ENCODE peak calls at places on chromosomes 5 and 9, in nine cellular contexts. L is astrocyte, I is MM.1S, Z is mammary epithelial cell, C is SK-N-SH, G is HCT116, B is fibroblast of lung, U is H9, R is hepatocyte. E is an unnamed sample.

GRCh38 chr5:127306647-127307046 is 16.1 kb downstream of the MEGF10 start:
- DNase-seq in C (no peak), G (no peak), I (no peak), L (peak; percentile 38), B (peak; percentile 55), R (no peak), Z (no peak), U (no peak), E (no peak)

GRCh38 chr9:109812818-109813281 is 32.9 kb downstream of the PALM2AKAP2 start:
- DNase-seq in Z (no peak), L (no peak), C (no peak), B (no peak), I (no peak), R (no peak), G (no peak), U (no peak), E (no peak)

GRCh38 chr5:127562252-127562651 is 44.8 kb downstream of the PRRC1 start:
- DNase-seq in I (no peak), U (peak; percentile 49), B (peak; percentile 12), R (peak; percentile 30), Z (no peak), G (no peak), L (no peak), C (peak; percentile 25), E (no peak)

GRCh38 chr5:116883875-116884274 is 309.3 kb upstream of the SEMA6A start:
- DNase-seq in G (no peak), Z (no peak), R (no peak), U (no peak), I (no peak), L (no peak), B (no peak), C (no peak), E (no peak)

GRCh38 chr5:24067208-24067607 is 559.8 kb downstream of the PRDM9 start:
- DNase-seq in C (no peak), Z (no peak), B (no peak), R (no peak), G (no peak), L (no peak), I (peak; percentile 77), U (no peak), E (no peak)

GRCh38 chr9:125982798-125983406 is 235.7 kb downstream of the PBX3 start:
- DNase-seq in G (no peak), Z (no peak), B (no peak), U (no peak), C (no peak), I (no peak), R (no peak), L (no peak), E (no peak)

GRCh38 chr9:34646211-34647083 is at the start of gene GALT:
- DNase-seq in L (peak; percentile 73), Z (peak; percentile 85), U (peak; percentile 96), G (peak; percentile 65), R (peak; percentile 96), C (peak; percentile 97), B (peak; percentile 80), I (peak; percentile 95), E (peak; percentile 95)

GRCh38 chr5:82922086-82922734 is 155.0 kb downstream of the TMEM167A start:
- DNase-seq in Z (no peak), U (no peak), L (no peak), B (no peak), G (no peak), I (no peak), R (no peak), C (no peak), E (no peak)

GRCh38 chr9:114852050-114852594 is 46.3 kb upstream of the TNFSF15 start:
- DNase-seq in G (no peak), C (no peak), B (peak; percentile 74), L (peak; percentile 73), I (no peak), R (no peak), Z (peak; percentile 13), U (no peak), E (no peak)

GRCh38 chr9:99021512-99021911 is 77.8 kb downstream of the COL15A1 start:
- DNase-seq in B (no peak), I (no peak), R (no peak), L (no peak), U (no peak), G (no peak), C (no peak), Z (no peak), E (no peak)

GRCh38 chr5:168796840-168797548 is 217.8 kb upstream of the PANK3 start:
- DNase-seq in U (no peak), Z (no peak), G (no peak), R (no peak), C (no peak), B (no peak), L (no peak), I (no peak), E (no peak)

GRCh38 chr9:70406446-70406862 is 8.0 kb downstream of the KLF9 start:
- DNase-seq in R (no peak), I (no peak), Z (no peak), C (no peak), G (no peak), B (peak; percentile 74), U (no peak), L (peak; percentile 70), E (no peak)

GRCh38 chr5:149063017-149063687 is at the start of gene SH3TC2:
- DNase-seq in Z (peak; percentile 87), B (peak; percentile 57), R (peak; percentile 69), U (peak; percentile 89), I (no peak), L (peak; percentile 32), G (peak; percentile 72), C (no peak), E (no peak)

GRCh38 chr9:136042541-136042940 is 52.5 kb downstream of the NACC2 start:
- DNase-seq in C (no peak), G (no peak), U (no peak), Z (no peak), I (no peak), R (no peak), B (no peak), L (no peak), E (no peak)

GRCh38 chr9:136044971-136045594 is 50.0 kb downstream of the NACC2 start:
- DNase-seq in C (peak; percentile 32), B (no peak), R (no peak), Z (no peak), G (no peak), I (no peak), L (no peak), U (no peak), E (no peak)

GRCh38 chr9:136044207-136044970 is 50.7 kb downstream of the NACC2 start:
- DNase-seq in C (peak; percentile 17), G (no peak), B (no peak), U (no peak), R (no peak), Z (no peak), I (no peak), L (no peak), E (no peak)

GRCh38 chr9:136045595-136046554 is 49.2 kb downstream of the NACC2 start:
- DNase-seq in L (no peak), I (no peak), C (no peak), R (no peak), U (no peak), Z (no peak), B (peak; percentile 30), G (no peak), E (no peak)

DNA sequence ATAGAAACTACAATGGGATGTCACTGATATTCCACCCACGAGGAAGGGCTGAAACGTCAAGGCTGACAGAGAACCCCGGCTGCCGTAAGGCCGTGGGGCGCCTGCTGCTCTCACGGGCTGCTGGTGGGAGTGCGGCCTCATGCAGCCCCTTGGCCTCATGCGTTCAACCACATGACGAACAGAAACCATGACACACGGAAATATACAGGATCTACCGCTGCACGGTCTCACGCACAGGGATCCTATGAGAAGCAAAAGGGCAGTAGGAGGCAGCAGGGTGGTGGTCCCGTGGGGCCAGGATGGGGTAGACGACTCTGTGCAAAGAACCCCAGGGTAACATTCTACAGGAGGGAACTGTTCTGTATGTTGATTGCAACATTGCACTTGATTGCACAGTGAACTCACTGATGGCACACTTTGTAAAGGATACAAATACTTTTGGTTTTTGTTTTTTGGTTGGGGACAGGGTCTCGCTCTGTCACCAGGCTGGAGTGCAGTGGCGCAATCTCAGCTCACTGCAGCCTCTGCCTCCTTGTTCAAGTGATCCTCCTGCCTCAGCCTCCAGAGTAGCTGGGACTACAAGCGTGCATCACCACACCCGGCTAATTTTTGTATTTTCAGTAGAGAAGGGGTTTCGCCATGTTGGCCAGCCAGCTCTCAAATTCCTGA is 51.6 kb downstream of the NACC2 start:
- DNase-seq in B (no peak), G (no peak), L (no peak), Z (no peak), C (no peak), R (no peak), I (no peak), U (no peak), E (no peak)
- H4K20me1 ChIP-seq in B (no peaks in the 10 kb centered on the region), G (no peaks in the 10 kb centered on the region), L (peaks cover 91% of the 10 kb centered on the region), Z (peaks cover 2% of the 10 kb centered on the region), C (peaks cover 60% of the 10 kb centered on the region), R (peaks cover 12% of the 10 kb centered on the region), I (no peaks in the 10 kb centered on the region), U (no peaks in the 10 kb centered on the region), E (no peaks in the 10 kb centered on the region)

GRCh38 chr9:121720311-121720991 is 69.0 kb downstream of the DAB2IP start:
- DNase-seq in G (no peak), I (no peak), C (no peak), Z (peak; percentile 77), R (no peak), B (no peak), L (no peak), U (no peak), E (no peak)
- TF ChIP-seq CTCF in G (no peak), I (no peak), C (no peak), Z (peak; percentile 21), R (no peak), B (no peak), L (no peak), U (no peak), E (no peak)

GRCh38 chr9:136482793-136483588 is at the start of gene SEC16A:
- DNase-seq in B (peak; percentile 93), C (peak; percentile 97), L (peak; percentile 83), I (peak; percentile 97), G (peak; percentile 97), Z (peak; percentile 93), R (peak; percentile 100), U (peak; percentile 98), E (peak; percentile 98)
- H4K20me1 ChIP-seq in B (no peaks in the 10 kb centered on the region), C (peaks cover 41% of the 10 kb centered on the region), L (peaks cover 50% of the 10 kb centered on the region), I (peaks cover 20% of the 10 kb centered on the region), G (peaks cover 4% of the 10 kb centered on the region), Z (no peaks in the 10 kb centered on the region), R (peaks cover 44% of the 10 kb centered on the region), U (peaks cover 2% of the 10 kb centered on the region), E (peaks cover 49% of the 10 kb centered on the region)

GRCh38 chr9:134177186-134177585 is 12.8 kb upstream of the RNU6ATAC start:
- DNase-seq in B (no peak), C (peak; percentile 8), L (no peak), I (no peak), R (no peak), G (no peak), U (no peak), Z (no peak), E (no peak)

GRCh38 chr9:134179595-134179917 is 15.2 kb upstream of the RNU6ATAC start:
- DNase-seq in Z (no peak), U (no peak), L (no peak), I (no peak), G (no peak), R (no peak), B (no peak), C (no peak), E (no peak)

GRCh38 chr9:134178781-134179551 is 14.6 kb upstream of the RNU6ATAC start:
- DNase-seq in Z (no peak), I (no peak), U (no peak), C (peak; percentile 54), G (no peak), L (no peak), R (no peak), B (no peak), E (no peak)

GRCh38 chr9:134177624-134178393 is 13.4 kb upstream of the RNU6ATAC start:
- DNase-seq in Z (no peak), L (no peak), C (peak; percentile 32), I (no peak), U (no peak), G (no peak), R (no peak), B (no peak), E (no peak)

GRCh38 chr9:134178394-134178780 is 14.0 kb upstream of the RNU6ATAC start:
- DNase-seq in R (no peak), C (peak; percentile 28), B (no peak), I (no peak), L (no peak), Z (no peak), U (no peak), G (no peak), E (no peak)
- TF ChIP-seq CTCF in R (no peak), C (no peak), B (no peak), I (no peak), L (no peak), Z (no peak), U (no peak), G (no peak), E (no peak)

E was measured in DND-41.